ENCODE peak calls at places on chromosomes 16 and 17, in four cellular contexts. D, R, E and G are unnamed samples.

GRCh38 chr16:66131895-66132294 is 234.6 kb upstream of the CDH5 start:
- DNase-seq in R (no peak), D (no peak), E (no peak), G (no peak)

GRCh38 chr17:19357351-19358140 is 5.0 kb downstream of the B9D1 start:
- DNase-seq in D (no peak), R (peak), E (no peak), G (no peak)

GRCh38 chr16:16092925-16093624 is 130.2 kb downstream of the ABCC6 start:
- DNase-seq in D (no peak), R (no peak), E (no peak), G (no peak)

GRCh38 chr16:4239020-4239419 is 2.9 kb downstream of the SRL start:
- DNase-seq in R (no peak), D (no peak), E (no peak), G (no peak)

GRCh38 chr16:54846761-54847160 is 83.9 kb upstream of the IRX5 start:
- DNase-seq in D (no peak), E (no peak), R (no peak), G (no peak)

GRCh38 chr16:25034916-25035315 is 19.7 kb upstream of the ARHGAP17 start:
- DNase-seq in R (no peak), E (no peak), D (no peak), G (no peak)

GRCh38 chr17:10210151-10210574 is 11.8 kb upstream of the GAS7 start:
- DNase-seq in E (no peak), R (no peak), D (no peak), G (no peak)

GRCh38 chr16:89693931-89694783 is 7.3 kb downstream of the SPATA2L start:
- DNase-seq in R (no peak), D (no peak), E (peak), G (no peak)

GRCh38 chr17:77471984-77472836 is 331.4 kb downstream of the SEC14L1 start:
- DNase-seq in D (no peak), R (peak), E (no peak), G (no peak)

GRCh38 chr17:64777413-64778101 is 115.5 kb upstream of the SMURF2 start:
- DNase-seq in E (peak), D (peak), R (peak), G (peak)

GRCh38 chr17:4944163-4944553 is 4.1 kb downstream of the RNF167 start:
- DNase-seq in R (no peak), D (no peak), E (peak), G (no peak)

GRCh38 chr17:69539781-69540319 is 125.4 kb downstream of the MAP2K6 start:
- DNase-seq in D (no peak), R (no peak), E (no peak), G (no peak)

GRCh38 chr16:82652826-82653225 is 26.1 kb downstream of the CDH13 start:
- DNase-seq in R (no peak), D (no peak), E (no peak), G (no peak)

GRCh38 chr16:84565669-84566495 is 52.0 kb downstream of the COTL1 start:
- DNase-seq in E (peak), D (no peak), R (no peak), G (no peak)

GRCh38 chr17:72887917-72888316 is 204.6 kb downstream of the SLC39A11 start:
- DNase-seq in E (no peak), D (no peak), R (no peak), G (no peak)

GRCh38 chr16:15682105-15682570 is 32.1 kb downstream of the NDE1 start:
- DNase-seq in R (no peak), D (no peak), E (no peak), G (no peak)

GRCh38 chr17:48593840-48594411 is 347 bp upstream of the HOXB5 start:
- DNase-seq in R (peak), D (peak), E (peak), G (peak)

GRCh38 chr16:54402270-54402669 is 115.7 kb upstream of the IRX3 start:
- DNase-seq in R (peak), D (no peak), E (no peak), G (no peak)

GRCh38 chr17:73820686-73821448 is 176.6 kb upstream of the SDK2 start:
- DNase-seq in D (peak), E (no peak), R (no peak), G (no peak)

GRCh38 chr17:15935891-15936290 is 9.0 kb upstream of the ADORA2B start:
- DNase-seq in E (no peak), D (no peak), R (no peak), G (peak)

GRCh38 chr16:72740346-72740745 is 307.6 kb downstream of the ZFHX3 start:
- DNase-seq in D (no peak), E (no peak), R (no peak), G (no peak)

GRCh38 chr17:59791603-59792457 is 84.4 kb downstream of the VMP1 start:
- DNase-seq in D (no peak), R (no peak), E (no peak), G (no peak)

GRCh38 chr16:90057738-90058173 is 19.4 kb downstream of the PRDM7 start:
- DNase-seq in D (no peak), E (no peak), R (no peak), G (no peak)

GRCh38 chr17:34420900-34421299 is 57.9 kb upstream of the CCL1 start:
- DNase-seq in R (no peak), D (peak), E (no peak), G (no peak)

GRCh38 chr17:73068322-73069153 is 23.9 kb downstream of the SLC39A11 start:
- DNase-seq in R (no peak), E (no peak), D (peak), G (no peak)

GRCh38 chr16:31298958-31299357 is 39.2 kb downstream of the ITGAM start:
- DNase-seq in R (no peak), E (no peak), D (no peak), G (no peak)

GRCh38 chr16:1196494-1196893 is 28.6 kb downstream of the TPSG1 start:
- DNase-seq in R (no peak), D (no peak), E (no peak), G (no peak)

GRCh38 chr16:4692460-4693295 is 684 bp upstream of the NUDT16L1 start:
- DNase-seq in D (peak), E (peak), R (peak), G (no peak)

DNA sequence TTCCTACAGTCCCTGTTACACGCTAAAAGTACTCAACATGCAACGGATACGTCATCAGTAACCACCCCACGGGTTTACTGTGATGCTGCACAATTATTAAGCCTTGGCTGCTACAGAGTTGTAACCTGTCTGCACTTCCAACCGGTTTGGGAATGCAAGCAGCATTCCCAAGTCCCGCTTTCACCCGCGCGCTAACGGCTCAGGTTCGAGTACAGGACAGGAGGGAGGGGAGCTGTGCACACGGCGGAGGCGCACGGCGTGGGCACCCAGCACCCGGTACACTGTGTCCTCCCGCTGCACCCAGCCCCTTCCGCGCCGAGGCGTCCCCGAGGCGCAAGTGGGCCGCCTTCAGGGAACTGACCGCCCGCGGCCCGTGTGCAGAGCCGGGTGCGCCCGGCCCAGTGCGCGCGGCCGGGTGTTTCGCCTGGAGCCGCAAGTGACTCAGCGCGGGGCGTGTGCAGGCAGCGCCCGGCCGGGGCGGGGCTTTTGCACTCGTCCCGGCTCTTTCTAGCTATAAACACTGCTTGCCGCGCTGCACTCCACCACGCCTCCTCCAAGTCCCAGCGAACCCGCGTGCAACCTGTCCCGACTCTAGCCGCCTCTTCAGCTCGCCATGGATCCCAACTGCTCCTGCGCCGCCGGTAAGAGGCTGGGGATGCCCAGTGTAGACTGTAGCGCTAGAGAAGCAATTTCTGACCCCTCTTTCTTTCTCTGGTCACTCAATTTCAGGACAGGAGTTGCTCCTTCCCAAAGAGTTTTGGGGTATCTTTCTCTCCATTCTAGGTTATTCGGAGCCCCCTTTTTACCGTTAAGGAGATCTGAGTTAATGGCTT is at the start of gene MT2A:
- DNase-seq in R (peak), E (peak), D (peak), G (peak)
- TF ChIP-seq POLR2A in R (peak), E (no peak), D (no peak), G (peak)

DNA sequence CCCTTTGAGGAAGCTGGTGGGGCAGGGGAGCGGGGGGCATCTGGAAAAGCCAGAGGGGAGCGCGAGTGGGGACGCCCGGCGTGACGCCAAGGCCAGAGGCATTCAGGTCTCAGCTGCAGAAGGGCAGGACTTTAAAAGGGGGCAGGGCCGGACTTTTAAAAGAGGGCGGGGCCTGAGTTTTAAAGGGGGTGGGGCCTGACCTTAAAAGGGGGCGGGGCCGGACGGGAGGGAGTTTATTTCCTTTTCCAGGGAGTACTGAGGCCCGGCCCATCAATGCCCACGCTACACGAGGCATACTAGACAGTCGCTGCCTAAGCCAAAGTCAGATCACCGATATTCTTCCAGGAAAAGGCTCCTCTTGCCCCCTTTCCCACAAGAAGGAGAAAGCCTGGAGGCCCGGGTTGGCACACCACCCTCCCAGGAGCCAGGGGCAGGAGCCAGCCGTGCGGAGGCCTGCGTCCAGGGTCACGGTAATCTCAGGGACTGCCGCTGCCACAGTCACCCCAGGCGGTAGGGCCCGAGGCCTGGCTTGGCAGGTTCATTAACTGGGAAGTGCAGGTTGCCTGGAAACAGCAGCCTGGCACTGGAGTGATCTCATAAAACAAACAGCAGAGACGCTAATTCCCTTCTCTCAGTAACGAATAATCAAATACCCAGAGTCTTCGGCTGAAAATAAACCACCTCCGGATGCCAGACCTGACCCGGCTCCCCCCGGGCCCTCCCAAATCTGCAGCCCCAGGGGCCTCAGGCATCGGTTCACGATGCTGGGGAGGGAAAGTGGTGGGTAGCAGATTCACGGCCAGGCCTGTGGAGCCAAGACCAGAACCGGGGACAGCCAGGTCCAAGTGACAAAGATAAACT is 90.7 kb downstream of the TIMM22 start:
- DNase-seq in D (no peak), E (no peak), R (peak), G (no peak)
- TF ChIP-seq POLR2A in D (no peak), E (no peak), R (no peak), G (no peak)

GRCh38 chr16:11328172-11329079 is 16.8 kb upstream of the RMI2 start:
- DNase-seq in E (peak), R (peak), D (no peak), G (no peak)
- TF ChIP-seq POLR2A in E (no peak), R (no peak), D (no peak), G (no peak)

GRCh38 chr17:28854457-28855382 is at the start of gene ERAL1:
- DNase-seq in D (peak), E (peak), R (peak), G (peak)
- TF ChIP-seq POLR2A in D (no peak), E (peak), R (peak), G (peak)

GRCh38 chr17:28951991-28952975 is 965 bp upstream of the PHF12 start:
- DNase-seq in E (peak), R (peak), D (peak), G (peak)
- TF ChIP-seq POLR2A in E (no peak), R (peak), D (no peak), G (peak)